ENCODE peak calls at places on chromosomes 13 and 19, in eight cellular contexts. F is left ventricle myocardium inferior, D is cardiac muscle cell, I is endodermal cell, U is IMR-90, V is uterus, E is transverse colon, S is thoracic aorta. Z is an unnamed sample.

GRCh38 chr19:39566064-39566463 is 26.1 kb upstream of the EID2 start:
- DNase-seq in F (no peak), D (no peak), I (no peak), U (no peak), V (no peak), E (no peak), S (no peak), Z (no peak)

GRCh38 chr13:73059460-73060250 is 850 bp downstream of the KLF5 start:
- DNase-seq in F (peak; percentile 51), D (no peak), I (peak; percentile 91), U (peak; percentile 10), V (peak; percentile 31), E (no peak), S (no peak), Z (no peak)

GRCh38 chr13:75326173-75327131 is 155.5 kb downstream of the TBC1D4 start:
- DNase-seq in F (no peak), D (peak; percentile 76), I (peak; percentile 50), U (peak; percentile 53), V (no peak), E (no peak), S (no peak), Z (no peak)

GRCh38 chr19:49106648-49107135 is 7.5 kb upstream of the LIN7B start:
- DNase-seq in F (peak; percentile 48), D (peak; percentile 54), I (peak; percentile 92), U (peak; percentile 45), V (no peak), E (peak; percentile 61), S (no peak), Z (no peak)

GRCh38 chr13:114049626-114050101 is 75.8 kb upstream of the C13orf46 start:
- DNase-seq in F (no peak), D (no peak), I (no peak), U (no peak), V (no peak), E (no peak), S (no peak), Z (no peak)

GRCh38 chr19:39907213-39907612 is 27.2 kb downstream of the FCGBP start:
- DNase-seq in F (no peak), D (no peak), I (no peak), U (no peak), V (no peak), E (no peak), S (no peak), Z (no peak)

GRCh38 chr13:97810152-97810551 is 143.3 kb upstream of the IPO5 start:
- DNase-seq in F (no peak), D (peak; percentile 57), I (no peak), U (peak; percentile 14), V (no peak), E (no peak), S (no peak), Z (no peak)

GRCh38 chr13:20492641-20493040 is 33.0 kb downstream of the CRYL1 start:
- DNase-seq in F (no peak), D (peak; percentile 22), I (peak; percentile 77), U (peak; percentile 65), V (no peak), E (peak; percentile 30), S (no peak), Z (no peak)

GRCh38 chr19:4870025-4870700 is 2.7 kb upstream of the PLIN3 start:
- DNase-seq in F (no peak), D (peak; percentile 92), I (peak; percentile 81), U (peak; percentile 92), V (no peak), E (peak; percentile 65), S (peak; percentile 60), Z (peak; percentile 62)

GRCh38 chr19:34428549-34429285 is 536 bp downstream of the UBA2 start:
- DNase-seq in F (peak; percentile 23), D (peak; percentile 46), I (no peak), U (peak; percentile 17), V (peak; percentile 17), E (peak; percentile 45), S (no peak), Z (no peak)

GRCh38 chr13:49020940-49021548 is 45.3 kb downstream of the FNDC3A start:
- DNase-seq in F (no peak), D (peak; percentile 14), I (peak; percentile 42), U (no peak), V (no peak), E (no peak), S (no peak), Z (no peak)

GRCh38 chr13:44932171-44932849 is 57.0 kb downstream of the NUFIP1 start:
- DNase-seq in F (no peak), D (no peak), I (no peak), U (peak; percentile 72), V (no peak), E (no peak), S (no peak), Z (no peak)

GRCh38 chr19:9958451-9958850 is 22.1 kb upstream of the OLFM2 start:
- DNase-seq in F (no peak), D (peak; percentile 93), I (no peak), U (peak; percentile 91), V (no peak), E (no peak), S (no peak), Z (no peak)

GRCh38 chr19:46979770-46980105 is 39.9 kb upstream of the NPAS1 start:
- DNase-seq in F (no peak), D (no peak), I (peak; percentile 75), U (no peak), V (no peak), E (no peak), S (no peak), Z (no peak)

GRCh38 chr19:46976845-46977320 is 42.8 kb upstream of the NPAS1 start:
- DNase-seq in F (peak; percentile 43), D (peak; percentile 83), I (peak; percentile 94), U (peak; percentile 55), V (peak; percentile 52), E (no peak), S (no peak), Z (peak; percentile 80)

GRCh38 chr19:46977548-46977947 is 42.1 kb upstream of the NPAS1 start:
- DNase-seq in F (no peak), D (no peak), I (no peak), U (no peak), V (no peak), E (no peak), S (no peak), Z (no peak)

GRCh38 chr19:46979103-46979769 is 40.4 kb upstream of the NPAS1 start:
- DNase-seq in F (no peak), D (no peak), I (peak; percentile 67), U (no peak), V (no peak), E (no peak), S (no peak), Z (no peak)

GRCh38 chr19:46978470-46978869 is 41.2 kb upstream of the NPAS1 start:
- DNase-seq in F (no peak), D (no peak), I (no peak), U (no peak), V (no peak), E (no peak), S (no peak), Z (no peak)
- H3K27ac ChIP-seq in F (peak overlapping the region; percentile 91), D (peak overlapping the region; percentile 98), I (no peak overlapping the region), U (no peak overlapping the region), V (no peak overlapping the region), E (no peak overlapping the region), S (peak overlapping the region; percentile 73), Z (peak overlapping the region; percentile 89)

DNA sequence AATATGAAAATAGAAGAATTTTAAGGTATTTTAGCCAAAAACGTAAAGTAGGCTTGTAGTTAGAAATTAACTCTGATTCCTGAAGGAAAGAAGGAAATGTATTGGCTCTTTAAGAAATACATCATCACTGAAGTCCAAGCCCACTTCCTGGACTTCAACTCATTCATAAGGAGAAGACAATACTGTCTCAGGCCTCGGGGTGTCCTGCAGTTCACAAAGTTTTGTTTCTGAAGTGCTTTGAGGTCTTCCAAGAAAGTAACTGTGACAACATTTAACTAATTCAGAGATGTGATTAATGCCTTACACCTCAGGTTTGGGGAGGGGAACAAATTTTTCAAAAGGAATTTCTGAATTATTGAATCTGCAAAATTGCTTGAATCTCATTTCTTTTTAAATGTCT is 65.8 kb upstream of the STARD13 start:
- DNase-seq in F (no peak), D (peak; percentile 69), I (no peak), U (peak; percentile 64), V (no peak), E (peak; percentile 13), S (no peak), Z (no peak)
- TF ChIP-seq CTCF in F (peak; percentile 39), D (peak; percentile 15), I (no peak), U (no peak), V (no peak), E (peak; percentile 9), S (no peak), Z (peak; percentile 17)

DNA sequence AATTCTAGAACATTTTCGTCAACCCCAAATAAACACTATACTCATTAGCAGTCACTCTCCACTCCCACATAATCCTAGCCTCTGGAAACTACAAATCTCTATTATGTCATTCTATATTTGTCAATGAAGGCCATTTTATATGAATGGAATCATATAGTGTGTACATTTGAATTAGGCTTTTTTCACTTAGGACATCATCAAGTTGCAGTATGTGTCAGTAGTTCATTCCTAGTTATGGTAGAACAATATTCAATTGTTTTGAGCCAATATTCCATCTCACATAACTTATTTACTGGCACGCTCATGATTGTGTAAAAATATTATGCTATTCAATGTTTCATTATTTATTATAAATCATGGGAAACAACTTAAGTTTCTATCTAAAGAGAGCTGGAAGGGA is 1610.4 kb upstream of the MIR17HG start:
- DNase-seq in F (no peak), D (no peak), I (no peak), U (no peak), V (no peak), E (no peak), S (no peak), Z (no peak)
- H3K27me3 ChIP-seq in F (no peaks in the 10 kb centered on the region), D (no peaks in the 10 kb centered on the region), I (no peaks in the 10 kb centered on the region), U (no peaks in the 10 kb centered on the region), V (no peaks in the 10 kb centered on the region), E (no peaks in the 10 kb centered on the region), S (no peaks in the 10 kb centered on the region), Z (no peaks in the 10 kb centered on the region)

DNA sequence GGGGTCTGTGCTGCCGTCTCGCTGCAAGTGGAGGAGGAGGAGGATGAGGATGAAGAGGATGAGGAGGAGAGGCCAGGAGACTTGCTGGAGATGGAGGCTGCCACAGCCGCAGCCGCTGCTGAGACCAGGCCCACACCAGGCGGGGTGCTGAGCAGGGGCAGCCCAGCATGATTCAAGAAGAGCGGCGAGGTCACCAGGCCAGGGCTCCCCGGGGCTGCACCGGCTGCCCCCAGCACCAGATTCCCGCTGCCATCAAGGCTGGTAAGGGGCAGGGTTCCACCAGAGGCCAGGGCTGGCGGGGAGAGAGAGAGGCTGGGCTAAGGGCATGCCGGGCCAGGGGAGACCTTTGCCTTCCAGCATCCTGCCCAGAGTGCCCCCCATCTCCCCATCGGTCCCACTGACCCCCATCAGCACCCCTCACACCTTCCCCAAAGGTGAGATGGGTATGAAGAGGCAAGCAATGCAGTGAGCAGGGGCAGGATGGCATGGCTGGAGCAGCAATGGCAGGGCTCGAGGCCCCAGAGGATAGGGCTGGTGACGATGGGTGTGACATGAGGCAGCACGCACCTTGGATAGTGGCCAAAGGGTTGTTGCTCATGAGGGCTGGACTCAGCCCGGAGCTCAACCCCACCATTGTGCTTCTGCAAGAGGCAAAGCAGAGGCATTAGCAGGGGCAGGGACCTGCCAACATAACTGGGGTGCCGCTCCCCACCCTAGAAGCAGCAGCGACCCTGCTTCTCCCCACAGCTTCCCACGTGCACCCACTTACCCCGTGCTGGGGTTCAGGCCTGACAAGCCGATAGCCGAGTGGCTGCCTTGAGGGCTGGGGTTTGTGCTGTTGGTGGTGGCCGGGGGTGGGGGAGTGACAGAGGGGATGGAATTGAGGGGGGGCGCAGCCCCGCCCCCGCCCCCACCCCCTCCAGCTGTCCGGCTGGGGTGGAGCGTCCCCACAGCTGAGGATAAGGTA is 15.6 kb downstream of the ZNF574 start:
- DNase-seq in F (no peak), D (peak; percentile 59), I (no peak), U (peak; percentile 64), V (no peak), E (peak; percentile 72), S (no peak), Z (no peak)
- H3K27ac ChIP-seq in F (no peak overlapping the region), D (no peak overlapping the region), I (no peak overlapping the region), U (no peak overlapping the region), V (peak overlapping the region; percentile 34), E (no peak overlapping the region), S (no peak overlapping the region), Z (no peak overlapping the region)

Z was measured in right atrium auricular region.